ENCODE peak calls at places on chromosome 16, in four cellular contexts. H is GF-D8; R is left cardiac atrium; D is effector memory CD8-positive, alpha-beta T cell. N is an unnamed sample.
A peak's percentile ranks its signal among the peaks of the same experiment; 100 is the strongest.

GRCh38 chr16:55737966-55738365 is 82.2 kb downstream of the SLC6A2 start:
- DNase-seq in D (no peak), H (no peak), R (no peak), N (no peak)

GRCh38 chr16:66901626-66902025 is 17.1 kb downstream of the CDH16 start:
- DNase-seq in D (no peak), H (no peak), R (peak; percentile 67), N (no peak)

GRCh38 chr16:69435977-69436729 is 11.7 kb downstream of the CYB5B start:
- DNase-seq in H (peak; percentile 59), R (no peak), D (no peak), N (peak; percentile 39)

GRCh38 chr16:84738255-84739038 is 38.6 kb downstream of the USP10 start:
- DNase-seq in R (peak; percentile 75), D (peak; percentile 82), H (peak; percentile 55), N (peak; percentile 76)

GRCh38 chr16:27721548-27722265 is 171.8 kb downstream of the KATNIP start:
- DNase-seq in D (no peak), H (peak; percentile 76), R (peak; percentile 78), N (no peak)

GRCh38 chr16:69351309-69352027 is at the start of gene TMED6:
- DNase-seq in D (no peak), H (no peak), R (no peak), N (no peak)

GRCh38 chr16:88331989-88332920 is 50.5 kb upstream of the ZNF469 start:
- DNase-seq in H (no peak), R (peak; percentile 46), D (no peak), N (no peak)

GRCh38 chr16:52050418-52050817 is 496.5 kb downstream of the TOX3 start:
- DNase-seq in D (no peak), R (no peak), H (no peak), N (no peak)

GRCh38 chr16:9047689-9048301 is 43.6 kb upstream of the HAPSTR1 start:
- DNase-seq in R (peak; percentile 91), D (no peak), H (peak; percentile 51), N (peak; percentile 77)

GRCh38 chr16:81786321-81786720 is 7.2 kb downstream of the PLCG2 start:
- DNase-seq in D (no peak), H (no peak), R (no peak), N (no peak)

GRCh38 chr16:61836804-61837398 is 199.3 kb downstream of the CDH8 start:
- DNase-seq in D (no peak), R (no peak), H (no peak), N (no peak)

GRCh38 chr16:15639061-15639568 is 3.8 kb downstream of the MARF1 start:
- DNase-seq in H (no peak), D (no peak), R (no peak), N (no peak)

GRCh38 chr16:82671743-82672142 is 45.0 kb downstream of the CDH13 start:
- DNase-seq in R (no peak), H (no peak), D (peak; percentile 20), N (no peak)

GRCh38 chr16:64738321-64738960 is 383.4 kb downstream of the CDH11 start:
- DNase-seq in R (no peak), D (no peak), H (no peak), N (no peak)

GRCh38 chr16:48997946-48998345 is 283.7 kb downstream of the CBLN1 start:
- DNase-seq in R (no peak), D (no peak), H (no peak), N (no peak)

GRCh38 chr16:84090212-84090611 is 26.5 kb downstream of the MBTPS1 start:
- DNase-seq in R (no peak), D (no peak), H (no peak), N (no peak)

GRCh38 chr16:72794319-72794718 is 253.6 kb downstream of the ZFHX3 start:
- DNase-seq in R (peak; percentile 38), H (no peak), D (no peak), N (no peak)

GRCh38 chr16:68995011-68995504 is 110.4 kb upstream of the HAS3 start:
- DNase-seq in D (no peak), R (no peak), H (no peak), N (no peak)

GRCh38 chr16:27287051-27287811 is 18.7 kb upstream of the NSMCE1 start:
- DNase-seq in D (no peak), H (no peak), R (no peak), N (no peak)

GRCh38 chr16:87240211-87241134 is 76.7 kb downstream of the C16orf95 start:
- DNase-seq in R (no peak), D (no peak), H (no peak), N (no peak)

GRCh38 chr16:87264634-87265033 is 52.6 kb downstream of the C16orf95 start:
- DNase-seq in D (no peak), R (no peak), H (no peak), N (no peak)

GRCh38 chr16:19463468-19464315 is 46.0 kb downstream of the TMC5 start:
- DNase-seq in D (no peak), H (no peak), R (no peak), N (no peak)

GRCh38 chr16:19809121-19809635 is 75.5 kb downstream of the GPRC5B start:
- DNase-seq in R (no peak), D (no peak), H (peak; percentile 64), N (peak; percentile 3)

GRCh38 chr16:71230122-71230845 is at the start of gene HYDIN:
- DNase-seq in H (no peak), D (no peak), R (peak; percentile 54), N (no peak)

GRCh38 chr16:87201052-87201451 is 116.1 kb downstream of the C16orf95 start:
- DNase-seq in R (peak; percentile 74), H (no peak), D (no peak), N (no peak)

GRCh38 chr16:30947533-30948086 is 1.3 kb upstream of the ORAI3 start:
- DNase-seq in D (no peak), H (no peak), R (no peak), N (no peak)

GRCh38 chr16:4894276-4895150 is 42.4 kb downstream of the PPL start:
- DNase-seq in R (no peak), D (no peak), H (no peak), N (no peak)

GRCh38 chr16:30637952-30638351 is 12.8 kb upstream of the PRR14 start:
- DNase-seq in D (no peak), H (peak; percentile 41), R (no peak), N (peak; percentile 69)

N was measured in Kasumi-1.